ENCODE peak calls at places on chromosomes 16 and 17, in ten cellular contexts. One of them, this sample, is unnamed.

GRCh38 chr17:8162997-8163977 is 539 bp upstream of the VAMP2 start:
- DNase-seq in Daoy: no peak
- DNase-seq in T-helper 1 cell: no peak
- DNase-seq in AG04450: no peak
- DNase-seq in stimulated activated CD8-positive, alpha-beta memory T cell treated with anti-CD3 and anti-CD28 coated beads, Interleukin-4, amount 100 ng/mL, for 1 hour: no peak
- DNase-seq in ovary: peak
- DNase-seq in mammary epithelial cell: no peak
- DNase-seq in left kidney: peak
- DNase-seq in T follicular helper cell: no peak
- DNase-seq in head of caudate nucleus: no peak
- DNase-seq in this sample: no peak

GRCh38 chr16:84553873-84554399 is 49.5 kb upstream of the MEAK7 start:
- DNase-seq in ovary: no peak
- DNase-seq in left kidney: no peak
- DNase-seq in Daoy: no peak
- DNase-seq in AG04450: no peak
- DNase-seq in head of caudate nucleus: no peak
- DNase-seq in mammary epithelial cell: no peak
- DNase-seq in T-helper 1 cell: no peak
- DNase-seq in stimulated activated CD8-positive, alpha-beta memory T cell treated with anti-CD3 and anti-CD28 coated beads, Interleukin-4, amount 100 ng/mL, for 1 hour: no peak
- DNase-seq in T follicular helper cell: peak
- DNase-seq in this sample: no peak

GRCh38 chr16:82156761-82157654 is 13.0 kb downstream of the MPHOSPH6 start:
- DNase-seq in AG04450: no peak
- DNase-seq in Daoy: no peak
- DNase-seq in left kidney: no peak
- DNase-seq in T follicular helper cell: no peak
- DNase-seq in ovary: no peak
- DNase-seq in mammary epithelial cell: no peak
- DNase-seq in head of caudate nucleus: no peak
- DNase-seq in T-helper 1 cell: no peak
- DNase-seq in stimulated activated CD8-positive, alpha-beta memory T cell treated with anti-CD3 and anti-CD28 coated beads, Interleukin-4, amount 100 ng/mL, for 1 hour: no peak
- DNase-seq in this sample: no peak

GRCh38 chr16:72990003-72990521 is 57.9 kb downstream of the ZFHX3 start:
- DNase-seq in ovary: no peak
- DNase-seq in head of caudate nucleus: no peak
- DNase-seq in AG04450: peak
- DNase-seq in T follicular helper cell: no peak
- DNase-seq in left kidney: peak
- DNase-seq in stimulated activated CD8-positive, alpha-beta memory T cell treated with anti-CD3 and anti-CD28 coated beads, Interleukin-4, amount 100 ng/mL, for 1 hour: no peak
- DNase-seq in mammary epithelial cell: peak
- DNase-seq in T-helper 1 cell: no peak
- DNase-seq in Daoy: peak
- DNase-seq in this sample: no peak

GRCh38 chr17:73510981-73511442 is 133.2 kb downstream of the SDK2 start:
- DNase-seq in AG04450: no peak
- DNase-seq in T-helper 1 cell: no peak
- DNase-seq in left kidney: no peak
- DNase-seq in Daoy: peak
- DNase-seq in ovary: no peak
- DNase-seq in head of caudate nucleus: no peak
- DNase-seq in T follicular helper cell: no peak
- DNase-seq in stimulated activated CD8-positive, alpha-beta memory T cell treated with anti-CD3 and anti-CD28 coated beads, Interleukin-4, amount 100 ng/mL, for 1 hour: no peak
- DNase-seq in mammary epithelial cell: no peak
- DNase-seq in this sample: no peak

GRCh38 chr17:53118948-53119347 is 703.8 kb upstream of the KIF2B start:
- DNase-seq in mammary epithelial cell: no peak
- DNase-seq in AG04450: no peak
- DNase-seq in left kidney: no peak
- DNase-seq in T follicular helper cell: no peak
- DNase-seq in stimulated activated CD8-positive, alpha-beta memory T cell treated with anti-CD3 and anti-CD28 coated beads, Interleukin-4, amount 100 ng/mL, for 1 hour: no peak
- DNase-seq in Daoy: no peak
- DNase-seq in T-helper 1 cell: no peak
- DNase-seq in head of caudate nucleus: no peak
- DNase-seq in ovary: no peak
- DNase-seq in this sample: no peak

GRCh38 chr17:69030145-69030544 is 30.6 kb downstream of the ABCA9 start:
- DNase-seq in head of caudate nucleus: no peak
- DNase-seq in T-helper 1 cell: no peak
- DNase-seq in stimulated activated CD8-positive, alpha-beta memory T cell treated with anti-CD3 and anti-CD28 coated beads, Interleukin-4, amount 100 ng/mL, for 1 hour: no peak
- DNase-seq in AG04450: no peak
- DNase-seq in T follicular helper cell: no peak
- DNase-seq in Daoy: no peak
- DNase-seq in left kidney: no peak
- DNase-seq in ovary: no peak
- DNase-seq in mammary epithelial cell: peak
- DNase-seq in this sample: no peak

GRCh38 chr16:4615389-4616046 is 830 bp upstream of the UBALD1 start:
- DNase-seq in ovary: peak
- DNase-seq in mammary epithelial cell: no peak
- DNase-seq in stimulated activated CD8-positive, alpha-beta memory T cell treated with anti-CD3 and anti-CD28 coated beads, Interleukin-4, amount 100 ng/mL, for 1 hour: no peak
- DNase-seq in AG04450: no peak
- DNase-seq in T follicular helper cell: no peak
- DNase-seq in head of caudate nucleus: no peak
- DNase-seq in T-helper 1 cell: no peak
- DNase-seq in left kidney: no peak
- DNase-seq in Daoy: no peak
- DNase-seq in this sample: no peak

This sample was measured in pulmonary artery endothelial cell.